ENCODE peak calls at places on chromosomes 3 and 15, in four cellular contexts. One of them, this sample, is unnamed.

GRCh38 chr15:92714071-92714456 is 58.5 kb upstream of the FAM174B start:
- DNase-seq in fibroblast of mammary gland: peak
- DNase-seq in ovary: peak
- DNase-seq in CD4-positive, alpha-beta T cell: no peak
- DNase-seq in this sample: peak

GRCh38 chr15:73196113-73196512 is 143.8 kb downstream of the NEO1 start:
- DNase-seq in fibroblast of mammary gland: no peak
- DNase-seq in ovary: no peak
- DNase-seq in CD4-positive, alpha-beta T cell: no peak
- DNase-seq in this sample: no peak

GRCh38 chr15:63583027-63583426 is 14.2 kb upstream of the FBXL22 start:
- DNase-seq in CD4-positive, alpha-beta T cell: no peak
- DNase-seq in ovary: no peak
- DNase-seq in fibroblast of mammary gland: peak
- DNase-seq in this sample: peak

GRCh38 chr15:74835312-74835823 is 7.6 kb downstream of the ULK3 start:
- DNase-seq in fibroblast of mammary gland: peak
- DNase-seq in CD4-positive, alpha-beta T cell: peak
- DNase-seq in ovary: no peak
- DNase-seq in this sample: peak

GRCh38 chr3:129022114-129022994 is 21.2 kb downstream of the EFCC1 start:
- DNase-seq in ovary: peak
- DNase-seq in fibroblast of mammary gland: peak
- DNase-seq in CD4-positive, alpha-beta T cell: no peak
- DNase-seq in this sample: no peak

GRCh38 chr3:116423945-116424344 is 21.3 kb downstream of the LSAMP start:
- DNase-seq in ovary: no peak
- DNase-seq in fibroblast of mammary gland: no peak
- DNase-seq in CD4-positive, alpha-beta T cell: no peak
- DNase-seq in this sample: no peak

GRCh38 chr3:171165499-171165921 is 139.0 kb upstream of the SLC2A2 start:
- DNase-seq in ovary: no peak
- DNase-seq in CD4-positive, alpha-beta T cell: no peak
- DNase-seq in fibroblast of mammary gland: no peak
- DNase-seq in this sample: no peak

GRCh38 chr3:44877333-44877732 is 2.9 kb downstream of the TGM4 start:
- DNase-seq in ovary: no peak
- DNase-seq in CD4-positive, alpha-beta T cell: no peak
- DNase-seq in fibroblast of mammary gland: no peak
- DNase-seq in this sample: no peak

GRCh38 chr3:105466495-105467080 is 99.9 kb downstream of the ALCAM start:
- DNase-seq in fibroblast of mammary gland: no peak
- DNase-seq in ovary: no peak
- DNase-seq in CD4-positive, alpha-beta T cell: no peak
- DNase-seq in this sample: no peak

GRCh38 chr3:126113733-126114132 is 29.8 kb upstream of the SLC41A3 start:
- DNase-seq in CD4-positive, alpha-beta T cell: no peak
- DNase-seq in ovary: no peak
- DNase-seq in fibroblast of mammary gland: no peak
- DNase-seq in this sample: no peak

GRCh38 chr3:12222765-12223485 is 64.2 kb upstream of the TIMP4 start:
- DNase-seq in CD4-positive, alpha-beta T cell: no peak
- DNase-seq in fibroblast of mammary gland: peak
- DNase-seq in ovary: no peak
- DNase-seq in this sample: peak

GRCh38 chr3:27666708-27667107 is 55.4 kb downstream of the EOMES start:
- DNase-seq in CD4-positive, alpha-beta T cell: no peak
- DNase-seq in fibroblast of mammary gland: peak
- DNase-seq in ovary: peak
- DNase-seq in this sample: no peak

GRCh38 chr15:66611257-66612053 is 45.7 kb upstream of the LCTL start:
- DNase-seq in CD4-positive, alpha-beta T cell: no peak
- DNase-seq in ovary: no peak
- DNase-seq in fibroblast of mammary gland: no peak
- DNase-seq in this sample: no peak

GRCh38 chr15:86183765-86184491 is 104.3 kb downstream of the AGBL1 start:
- DNase-seq in ovary: no peak
- DNase-seq in CD4-positive, alpha-beta T cell: no peak
- DNase-seq in fibroblast of mammary gland: peak
- DNase-seq in this sample: peak

GRCh38 chr3:3177861-3178497 is 1.5 kb downstream of the CRBN start:
- DNase-seq in CD4-positive, alpha-beta T cell: no peak
- DNase-seq in ovary: no peak
- DNase-seq in fibroblast of mammary gland: peak
- DNase-seq in this sample: peak

GRCh38 chr3:36894924-36895323 is 49.9 kb downstream of the TRANK1 start:
- DNase-seq in fibroblast of mammary gland: no peak
- DNase-seq in ovary: no peak
- DNase-seq in CD4-positive, alpha-beta T cell: no peak
- DNase-seq in this sample: no peak

GRCh38 chr3:188026191-188026968 is 127.6 kb upstream of the LPP start:
- DNase-seq in ovary: no peak
- DNase-seq in fibroblast of mammary gland: no peak
- DNase-seq in CD4-positive, alpha-beta T cell: no peak
- DNase-seq in this sample: no peak

GRCh38 chr3:48684480-48685143 is 1.1 kb downstream of the NCKIPSD start:
- DNase-seq in fibroblast of mammary gland: peak
- DNase-seq in CD4-positive, alpha-beta T cell: no peak
- DNase-seq in ovary: peak
- DNase-seq in this sample: no peak

GRCh38 chr15:101492752-101493692 is 3.5 kb upstream of the PCSK6 start:
- DNase-seq in CD4-positive, alpha-beta T cell: no peak
- DNase-seq in fibroblast of mammary gland: no peak
- DNase-seq in ovary: no peak
- DNase-seq in this sample: no peak

GRCh38 chr3:174285242-174285641 is 573.9 kb upstream of the NAALADL2 start:
- DNase-seq in CD4-positive, alpha-beta T cell: no peak
- DNase-seq in ovary: no peak
- DNase-seq in fibroblast of mammary gland: no peak
- DNase-seq in this sample: no peak

GRCh38 chr3:99394831-99395733 is 243.3 kb upstream of the COL8A1 start:
- DNase-seq in ovary: no peak
- DNase-seq in CD4-positive, alpha-beta T cell: no peak
- DNase-seq in fibroblast of mammary gland: peak
- DNase-seq in this sample: peak

GRCh38 chr3:128187495-128187894 is 34.2 kb downstream of the EEFSEC start:
- DNase-seq in fibroblast of mammary gland: no peak
- DNase-seq in ovary: no peak
- DNase-seq in CD4-positive, alpha-beta T cell: no peak
- DNase-seq in this sample: no peak

GRCh38 chr3:170811515-170811914 is 58.5 kb downstream of the RPL22L1 start:
- DNase-seq in fibroblast of mammary gland: peak
- DNase-seq in CD4-positive, alpha-beta T cell: no peak
- DNase-seq in ovary: no peak
- DNase-seq in this sample: peak

GRCh38 chr15:69558138-69558409 is 105.5 kb downstream of the RPLP1 start:
- DNase-seq in fibroblast of mammary gland: no peak
- DNase-seq in CD4-positive, alpha-beta T cell: no peak
- DNase-seq in ovary: no peak
- DNase-seq in this sample: no peak

GRCh38 chr15:31523655-31524049 is 197.0 kb downstream of the KLF13 start:
- DNase-seq in CD4-positive, alpha-beta T cell: no peak
- DNase-seq in fibroblast of mammary gland: no peak
- DNase-seq in ovary: no peak
- DNase-seq in this sample: no peak

GRCh38 chr3:4827767-4828166 is 151.5 kb upstream of the BHLHE40 start:
- DNase-seq in CD4-positive, alpha-beta T cell: no peak
- DNase-seq in fibroblast of mammary gland: peak
- DNase-seq in ovary: no peak
- DNase-seq in this sample: no peak

GRCh38 chr3:124916837-124917409 is 17.6 kb downstream of the MUC13 start:
- DNase-seq in fibroblast of mammary gland: no peak
- DNase-seq in CD4-positive, alpha-beta T cell: no peak
- DNase-seq in ovary: no peak
- DNase-seq in this sample: no peak

GRCh38 chr3:4656059-4656458 is 162.9 kb downstream of the ITPR1 start:
- DNase-seq in CD4-positive, alpha-beta T cell: no peak
- DNase-seq in ovary: peak
- DNase-seq in fibroblast of mammary gland: peak
- DNase-seq in this sample: peak

GRCh38 chr3:157335677-157336076 is 101.0 kb upstream of the PTX3 start:
- DNase-seq in CD4-positive, alpha-beta T cell: no peak
- DNase-seq in fibroblast of mammary gland: peak
- DNase-seq in ovary: no peak
- DNase-seq in this sample: peak

GRCh38 chr3:7166460-7166859 is 305.5 kb downstream of the GRM7 start:
- DNase-seq in fibroblast of mammary gland: no peak
- DNase-seq in ovary: no peak
- DNase-seq in CD4-positive, alpha-beta T cell: no peak
- DNase-seq in this sample: no peak

GRCh38 chr15:40875996-40876740 is 2.1 kb upstream of the RHOV start:
- DNase-seq in CD4-positive, alpha-beta T cell: no peak
- DNase-seq in ovary: no peak
- DNase-seq in fibroblast of mammary gland: no peak
- DNase-seq in this sample: peak

GRCh38 chr15:40870716-40871115 is 3.3 kb downstream of the RHOV start:
- DNase-seq in fibroblast of mammary gland: no peak
- DNase-seq in CD4-positive, alpha-beta T cell: no peak
- DNase-seq in ovary: no peak
- DNase-seq in this sample: no peak

GRCh38 chr15:40872791-40873526 is 1.1 kb downstream of the RHOV start:
- DNase-seq in fibroblast of mammary gland: no peak
- DNase-seq in CD4-positive, alpha-beta T cell: no peak
- DNase-seq in ovary: no peak
- DNase-seq in this sample: no peak

GRCh38 chr15:40871749-40872617 is 2.1 kb downstream of the RHOV start:
- DNase-seq in ovary: no peak
- DNase-seq in fibroblast of mammary gland: no peak
- DNase-seq in CD4-positive, alpha-beta T cell: no peak
- DNase-seq in this sample: peak

DNA sequence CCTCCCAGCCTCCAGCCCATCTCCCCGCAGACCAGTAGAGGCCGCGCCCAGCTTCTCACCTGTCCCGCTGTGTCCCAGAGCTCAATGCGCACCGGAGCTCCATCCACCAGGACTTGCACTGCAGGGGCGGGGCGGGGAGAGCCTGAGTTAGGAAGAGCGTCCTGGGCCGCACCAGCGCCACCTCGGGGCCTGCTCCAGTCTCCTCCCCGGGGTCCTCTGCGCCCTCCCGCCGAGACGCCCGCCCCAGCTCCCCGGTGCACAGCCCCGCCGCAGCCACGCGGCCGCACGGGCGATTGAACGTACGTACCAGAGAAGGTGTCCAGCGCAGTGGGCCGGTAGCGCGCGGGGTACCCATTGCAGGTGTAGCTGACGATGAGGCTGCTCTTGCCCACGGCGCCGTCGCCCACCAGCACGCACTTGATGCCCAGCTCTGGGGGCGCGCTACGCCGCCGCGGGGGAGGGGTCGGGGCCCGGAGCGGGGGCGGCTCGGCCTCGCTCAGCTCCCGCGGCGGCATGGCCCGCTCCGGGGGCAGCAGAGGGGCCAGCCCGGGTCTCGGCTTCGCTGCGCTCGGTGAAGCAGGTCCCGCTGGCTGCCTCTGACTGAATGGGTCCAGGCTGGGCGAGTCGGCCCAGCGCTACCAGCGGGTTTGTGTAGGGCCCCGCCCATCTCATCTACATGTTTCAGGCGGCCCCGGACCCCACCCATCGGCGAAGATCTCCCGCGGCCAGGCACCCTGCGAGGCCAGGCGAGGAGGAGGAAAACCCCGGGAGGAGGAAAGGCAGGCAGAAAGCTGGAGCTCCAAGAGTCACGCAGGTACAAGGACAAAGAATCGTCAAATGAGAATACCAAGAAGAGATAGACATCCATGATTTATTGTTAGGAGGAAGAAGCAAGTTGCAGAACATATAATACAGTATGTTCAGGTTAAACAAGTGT is at the start of gene RHOV:
- DNase-seq in CD4-positive, alpha-beta T cell: peak
- DNase-seq in fibroblast of mammary gland: no peak
- DNase-seq in ovary: peak
- DNase-seq in this sample: peak
- TF ChIP-seq CTCF in CD4-positive, alpha-beta T cell: no peak
- TF ChIP-seq CTCF in fibroblast of mammary gland: no peak
- TF ChIP-seq CTCF in ovary: no peak
- TF ChIP-seq CTCF in this sample: peak

DNA sequence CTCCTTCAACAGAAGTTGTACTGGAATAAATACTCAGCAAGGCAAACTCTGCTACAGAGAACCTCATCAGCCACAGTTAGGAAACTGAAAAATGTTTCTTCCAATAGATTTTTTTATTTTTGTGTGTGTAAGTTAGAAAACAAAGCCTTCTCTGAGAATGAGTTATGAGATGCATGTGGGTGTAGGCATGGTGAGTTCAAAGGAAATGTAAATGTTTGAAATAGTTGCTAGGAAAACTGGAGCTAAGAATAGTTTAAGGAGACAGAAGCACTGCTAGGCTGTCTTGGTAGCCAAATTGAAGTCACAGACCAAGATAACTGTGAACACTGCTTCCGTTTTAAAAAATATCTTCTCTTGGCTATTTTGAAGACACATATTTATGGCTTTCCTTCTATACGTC is 1501.3 kb upstream of the CADM2 start:
- DNase-seq in fibroblast of mammary gland: no peak
- DNase-seq in ovary: no peak
- DNase-seq in CD4-positive, alpha-beta T cell: no peak
- DNase-seq in this sample: no peak
- TF ChIP-seq CTCF in fibroblast of mammary gland: no peak
- TF ChIP-seq CTCF in ovary: no peak
- TF ChIP-seq CTCF in CD4-positive, alpha-beta T cell: no peak
- TF ChIP-seq CTCF in this sample: no peak

GRCh38 chr3:121855555-121855954 is 20.5 kb downstream of the EAF2 start:
- DNase-seq in CD4-positive, alpha-beta T cell: no peak
- DNase-seq in fibroblast of mammary gland: peak
- DNase-seq in ovary: no peak
- DNase-seq in this sample: peak
- TF ChIP-seq CTCF in CD4-positive, alpha-beta T cell: no peak
- TF ChIP-seq CTCF in fibroblast of mammary gland: peak
- TF ChIP-seq CTCF in ovary: no peak
- TF ChIP-seq CTCF in this sample: peak

DNA sequence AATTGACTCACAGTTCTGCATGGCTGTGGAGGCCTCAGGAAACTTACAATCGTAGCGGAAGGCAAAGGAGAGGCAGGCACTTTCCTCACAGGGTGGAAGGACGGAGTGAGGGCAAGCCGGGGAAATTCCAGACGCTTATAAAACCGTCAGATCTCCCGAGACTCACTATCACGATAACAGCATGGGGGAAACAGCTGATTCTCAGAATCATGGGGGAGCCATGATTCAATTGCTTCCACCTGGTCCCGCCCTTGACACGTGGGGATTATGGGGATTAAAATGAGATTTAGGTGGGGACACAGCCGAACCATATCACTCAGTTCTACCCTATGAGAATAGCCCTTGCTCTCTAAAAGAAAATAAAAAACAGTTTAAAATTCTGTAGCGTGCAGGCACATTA is 13.4 kb upstream of the SYNPR start:
- DNase-seq in ovary: no peak
- DNase-seq in fibroblast of mammary gland: no peak
- DNase-seq in CD4-positive, alpha-beta T cell: no peak
- DNase-seq in this sample: no peak
- TF ChIP-seq CTCF in ovary: no peak
- TF ChIP-seq CTCF in fibroblast of mammary gland: no peak
- TF ChIP-seq CTCF in CD4-positive, alpha-beta T cell: no peak
- TF ChIP-seq CTCF in this sample: no peak

GRCh38 chr3:164673738-164674137 is 404.6 kb downstream of the SI start:
- DNase-seq in fibroblast of mammary gland: no peak
- DNase-seq in ovary: no peak
- DNase-seq in CD4-positive, alpha-beta T cell: no peak
- DNase-seq in this sample: peak
- TF ChIP-seq CTCF in fibroblast of mammary gland: no peak
- TF ChIP-seq CTCF in ovary: no peak
- TF ChIP-seq CTCF in CD4-positive, alpha-beta T cell: no peak
- TF ChIP-seq CTCF in this sample: no peak